ENCODE peak calls at places on chromosomes 12 and 14, in nine cellular contexts. J is AG20443; R is HTR-8/SVneo; C is CD8-positive, alpha-beta memory T cell; V is AG09309; E is aorta; B is effector CD4-positive, alpha-beta T cell; N is NCI-H460; H is fibroblast of the aortic adventitia. X is an unnamed sample.

GRCh38 chr12:93870020-93870795 is 193.0 kb downstream of the CRADD start:
- DNase-seq in J (no peak), R (no peak), C (no peak), V (no peak), E (no peak), B (no peak), N (no peak), H (peak; percentile 67), X (no peak)

GRCh38 chr14:23640524-23641141 is 4.5 kb downstream of the DHRS2 start:
- DNase-seq in J (peak; percentile 72), R (peak; percentile 51), C (no peak), V (peak; percentile 74), E (no peak), B (no peak), N (no peak), H (peak; percentile 35), X (no peak)

GRCh38 chr14:58752782-58753181 is 115.0 kb downstream of the DACT1 start:
- DNase-seq in J (no peak), R (no peak), C (no peak), V (no peak), E (peak; percentile 93), B (no peak), N (no peak), H (peak; percentile 43), X (no peak)

GRCh38 chr12:54370218-54370730 is 6.0 kb upstream of the GPR84 start:
- DNase-seq in J (peak; percentile 92), R (peak; percentile 82), C (no peak), V (peak; percentile 48), E (peak; percentile 95), B (no peak), N (peak; percentile 73), H (peak; percentile 85), X (no peak)

GRCh38 chr14:92105845-92106094 is 612 bp downstream of the ATXN3 start:
- DNase-seq in J (peak; percentile 46), R (no peak), C (no peak), V (no peak), E (peak; percentile 79), B (peak; percentile 8), N (no peak), H (no peak), X (no peak)

GRCh38 chr14:54451961-54452360 is 10.8 kb upstream of the CNIH1 start:
- DNase-seq in J (no peak), R (no peak), C (no peak), V (no peak), E (no peak), B (no peak), N (no peak), H (no peak), X (no peak)

GRCh38 chr12:56053407-56053893 is 11.7 kb downstream of the RPS26 start:
- DNase-seq in J (no peak), R (no peak), C (no peak), V (no peak), E (peak; percentile 6), B (no peak), N (no peak), H (no peak), X (no peak)

GRCh38 chr12:19515179-19515578 is 75.9 kb downstream of the AEBP2 start:
- DNase-seq in J (no peak), R (no peak), C (no peak), V (no peak), E (no peak), B (no peak), N (peak; percentile 29), H (no peak), X (no peak)

GRCh38 chr12:108187831-108188230 is 58.7 kb downstream of the WSCD2 start:
- DNase-seq in J (no peak), R (no peak), C (no peak), V (no peak), E (no peak), B (no peak), N (no peak), H (no peak), X (no peak)

GRCh38 chr12:67958187-67958586 is 31.1 kb upstream of the IFNG-AS1 start:
- DNase-seq in J (no peak), R (no peak), C (no peak), V (no peak), E (no peak), B (no peak), N (no peak), H (no peak), X (no peak)

GRCh38 chr12:103813949-103814348 is 27.1 kb downstream of the NT5DC3 start:
- DNase-seq in J (no peak), R (no peak), C (no peak), V (no peak), E (no peak), B (no peak), N (no peak), H (peak; percentile 39), X (no peak)

GRCh38 chr14:59187802-59188460 is 536 bp upstream of the DAAM1 start:
- DNase-seq in J (peak; percentile 18), R (peak; percentile 31), C (peak; percentile 30), V (no peak), E (peak; percentile 79), B (peak; percentile 37), N (no peak), H (no peak), X (no peak)

GRCh38 chr14:88255196-88255595 is 67.9 kb downstream of the KCNK10 start:
- DNase-seq in J (no peak), R (no peak), C (no peak), V (no peak), E (no peak), B (no peak), N (no peak), H (no peak), X (no peak)

GRCh38 chr12:117986705-117987469 is 18.1 kb upstream of the KSR2 start:
- DNase-seq in J (peak; percentile 42), R (peak; percentile 33), C (no peak), V (peak; percentile 40), E (no peak), B (no peak), N (no peak), H (peak; percentile 61), X (no peak)

GRCh38 chr12:21987786-21988185 is 46.6 kb upstream of the ABCC9 start:
- DNase-seq in J (no peak), R (no peak), C (no peak), V (no peak), E (no peak), B (no peak), N (no peak), H (no peak), X (no peak)

GRCh38 chr12:27772328-27773049 is 7.5 kb upstream of the KLHL42 start:
- DNase-seq in J (no peak), R (peak; percentile 71), C (no peak), V (no peak), E (no peak), B (no peak), N (no peak), H (no peak), X (no peak)

GRCh38 chr14:28656704-28657255 is 109.8 kb upstream of the FOXG1 start:
- DNase-seq in J (no peak), R (no peak), C (no peak), V (no peak), E (no peak), B (no peak), N (no peak), H (no peak), X (no peak)

GRCh38 chr12:12992418-12993175 is 7.5 kb downstream of the HEBP1 start:
- DNase-seq in J (peak; percentile 70), R (peak; percentile 32), C (no peak), V (peak; percentile 87), E (no peak), B (no peak), N (peak; percentile 59), H (peak; percentile 94), X (no peak)

GRCh38 chr12:89225401-89225800 is 126.9 kb downstream of the DUSP6 start:
- DNase-seq in J (peak; percentile 73), R (peak; percentile 14), C (peak; percentile 34), V (no peak), E (no peak), B (peak; percentile 65), N (no peak), H (peak; percentile 57), X (peak; percentile 63)

GRCh38 chr12:52604859-52605258 is 3.6 kb upstream of the KRT72 start:
- DNase-seq in J (no peak), R (no peak), C (no peak), V (no peak), E (no peak), B (no peak), N (no peak), H (no peak), X (no peak)

X was measured in CD8-positive, alpha-beta T cell.